ENCODE peak calls at places on chromosomes 12 and 14, in ten cellular contexts. Q, S, V, E, Z, W, J, T, D and B are unnamed samples.

GRCh38 chr12:96383991-96384390 is 16.2 kb downstream of the CDK17 start:
- DNase-seq in Q (no peak), Z (no peak), T (no peak), E (no peak), W (no peak), V (no peak), D (peak), J (no peak), S (peak), B (peak)

GRCh38 chr14:90553921-90554336 is 157.1 kb downstream of the CALM1 start:
- DNase-seq in V (no peak), T (no peak), E (peak), J (no peak), S (no peak), Z (no peak), D (no peak), W (no peak), Q (no peak), B (no peak)

GRCh38 chr12:12008931-12009611 is 61.7 kb upstream of the BCL2L14 start:
- DNase-seq in J (peak), T (no peak), W (peak), D (peak), V (peak), S (peak), Z (peak), E (no peak), Q (no peak), B (peak)

GRCh38 chr12:62767506-62767905 is 167.4 kb downstream of the PPM1H start:
- DNase-seq in W (peak), Z (peak), D (peak), V (no peak), J (no peak), E (no peak), S (peak), Q (peak), T (no peak), B (peak)

GRCh38 chr14:104240426-104241157 is 102.2 kb downstream of the KIF26A start:
- DNase-seq in Q (no peak), J (no peak), E (no peak), Z (no peak), D (no peak), T (peak), W (no peak), V (no peak), S (no peak), B (no peak)

GRCh38 chr12:27057543-27057942 is 24.8 kb downstream of the C12orf71 start:
- DNase-seq in J (no peak), Z (no peak), V (no peak), Q (no peak), S (no peak), D (no peak), E (no peak), W (peak), T (no peak), B (no peak)

GRCh38 chr12:107490000-107490399 is 195.6 kb upstream of the PWP1 start:
- DNase-seq in Z (no peak), E (no peak), S (no peak), V (no peak), D (no peak), T (no peak), W (no peak), Q (no peak), J (no peak), B (no peak)

GRCh38 chr12:57146925-57147640 is at the start of gene LRP1-AS:
- DNase-seq in J (no peak), S (no peak), W (no peak), D (no peak), Q (no peak), E (no peak), T (no peak), Z (no peak), V (no peak), B (no peak)

GRCh38 chr12:31238764-31239387 is 87.1 kb downstream of the SINHCAF start:
- DNase-seq in J (peak), E (no peak), Z (peak), T (peak), W (peak), V (peak), D (peak), S (peak), Q (no peak), B (peak)

GRCh38 chr12:108611884-108612415 is 14.1 kb upstream of the TMEM119 start:
- DNase-seq in Z (peak), J (no peak), S (peak), T (no peak), V (no peak), Q (peak), D (peak), E (no peak), W (peak), B (peak)

GRCh38 chr14:72793154-72793725 is 100.7 kb downstream of the DPF3 start:
- DNase-seq in J (no peak), W (no peak), D (no peak), Z (no peak), E (no peak), T (no peak), S (no peak), Q (no peak), V (no peak), B (no peak)

GRCh38 chr12:132965796-132966195 is 9.7 kb upstream of the ZNF605 start:
- DNase-seq in Q (no peak), V (no peak), T (no peak), Z (no peak), S (no peak), W (no peak), E (no peak), J (no peak), D (no peak), B (no peak)

GRCh38 chr14:105849933-105850626 is 323.7 kb downstream of the TMEM121 start:
- DNase-seq in T (no peak), V (no peak), D (no peak), E (no peak), W (no peak), Q (no peak), S (no peak), Z (no peak), J (no peak), B (no peak)

GRCh38 chr12:89238593-89238992 is 113.7 kb downstream of the DUSP6 start:
- DNase-seq in Z (no peak), V (no peak), D (no peak), S (no peak), J (no peak), Q (no peak), W (no peak), E (no peak), T (peak), B (no peak)

GRCh38 chr12:67241482-67241881 is 27.7 kb upstream of the CAND1 start:
- DNase-seq in J (no peak), T (no peak), Z (no peak), Q (no peak), W (peak), E (no peak), V (no peak), D (no peak), S (peak), B (peak)

GRCh38 chr14:95515080-95515489 is 1.4 kb downstream of the SYNE3 start:
- DNase-seq in D (peak), J (no peak), V (no peak), S (no peak), E (peak), T (peak), W (no peak), Z (no peak), Q (no peak), B (no peak)
- H3K4me3 ChIP-seq in D (peak), J (peak), V (peak), S (peak), E (no peak), T (peak), W (no peak), Z (peak), Q (peak), B (peak)

DNA sequence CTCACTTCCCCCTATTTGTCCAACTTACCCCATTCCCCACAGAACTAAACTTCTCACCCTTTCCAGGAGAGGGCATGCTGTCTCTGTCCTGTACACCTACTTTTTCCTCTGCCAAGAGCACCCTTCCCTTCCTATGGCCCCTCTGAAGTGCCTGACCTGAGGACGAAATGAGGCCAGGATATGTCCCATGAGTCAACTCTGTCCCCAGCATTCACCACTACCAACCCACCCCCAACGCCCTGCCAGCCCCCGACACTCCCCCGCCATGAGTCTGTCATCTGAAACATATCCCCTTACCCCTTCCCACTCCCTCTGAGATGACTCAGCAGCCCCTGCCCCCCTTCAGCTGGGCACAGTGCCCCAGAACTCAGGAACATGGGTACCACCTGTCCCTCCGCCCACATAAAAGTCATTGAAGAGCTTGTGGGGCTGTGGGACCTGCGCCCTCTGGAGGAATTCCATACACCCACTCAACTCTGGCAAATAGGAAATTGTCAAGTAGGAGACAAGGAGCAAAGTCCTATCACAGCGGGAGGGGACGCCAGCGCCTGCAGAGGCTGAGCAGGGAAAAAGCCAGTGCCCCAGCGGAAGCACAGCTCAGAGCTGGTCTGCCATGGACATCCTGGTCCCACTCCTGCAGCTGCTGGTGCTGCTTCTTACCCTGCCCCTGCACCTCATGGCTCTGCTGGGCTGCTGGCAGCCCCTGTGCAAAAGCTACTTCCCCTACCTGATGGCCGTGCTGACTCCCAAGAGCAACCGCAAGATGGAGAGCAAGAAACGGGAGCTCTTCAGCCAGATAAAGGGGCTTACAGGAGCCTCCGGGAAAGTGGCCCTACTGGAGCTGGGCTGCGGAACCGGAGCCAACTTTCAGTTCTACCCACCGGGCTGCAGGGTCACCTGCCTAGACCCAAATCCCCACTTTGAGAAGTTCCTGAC is 26.3 kb downstream of the ITGA7 start:
- DNase-seq in E (peak), S (peak), V (no peak), W (peak), J (no peak), Q (no peak), D (peak), T (peak), Z (peak), B (peak)
- TF ChIP-seq CTCF in E (peak), S (peak), V (no peak), W (peak), J (no peak), Q (peak), D (peak), T (peak), Z (peak), B (peak)

DNA sequence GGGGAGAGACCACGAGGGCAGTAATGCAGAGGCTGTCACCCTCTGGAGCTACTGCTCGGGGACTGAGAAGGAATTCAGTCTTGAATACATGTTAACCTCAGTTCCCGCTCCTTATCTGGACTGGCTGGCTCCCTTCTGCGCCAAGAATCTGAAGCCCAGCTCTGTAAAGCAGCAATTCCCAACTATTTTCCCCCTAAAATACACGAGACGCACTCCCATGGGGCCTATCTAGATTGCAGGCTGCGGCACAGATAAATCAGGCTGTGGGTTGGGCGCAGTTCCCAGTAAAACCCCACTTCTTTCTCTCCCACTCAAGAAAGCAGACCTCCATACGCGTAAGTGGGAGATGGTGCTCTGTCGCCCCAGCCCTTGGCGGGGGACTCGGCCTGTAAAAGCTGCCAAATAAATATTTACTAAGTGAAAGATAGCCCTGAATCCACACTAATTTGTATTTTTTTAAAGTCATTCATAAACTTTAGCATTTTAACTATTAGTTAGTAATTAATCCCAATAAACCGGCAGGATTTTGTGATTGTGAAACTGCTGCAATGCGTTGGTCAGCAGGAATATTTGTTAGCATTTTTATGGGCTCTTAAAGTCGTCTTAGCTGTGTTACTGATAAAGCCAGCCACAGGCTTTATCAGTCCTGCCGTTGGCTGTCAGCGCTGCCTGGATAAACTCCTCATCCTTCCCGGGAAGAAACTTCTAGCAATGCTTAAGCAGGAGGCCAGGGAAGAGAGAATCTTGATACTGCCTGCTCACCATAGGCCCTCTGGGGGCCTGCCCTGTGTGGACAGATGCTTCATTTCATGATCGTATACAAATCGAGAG is 17.8 kb downstream of the FBXL14 start:
- DNase-seq in S (peak), V (no peak), T (peak), J (no peak), D (peak), W (peak), Q (no peak), Z (peak), E (peak), B (peak)
- H3K4me3 ChIP-seq in S (no peak), V (no peak), T (peak), J (peak), D (no peak), W (no peak), Q (no peak), Z (no peak), E (no peak), B (peak)

DNA sequence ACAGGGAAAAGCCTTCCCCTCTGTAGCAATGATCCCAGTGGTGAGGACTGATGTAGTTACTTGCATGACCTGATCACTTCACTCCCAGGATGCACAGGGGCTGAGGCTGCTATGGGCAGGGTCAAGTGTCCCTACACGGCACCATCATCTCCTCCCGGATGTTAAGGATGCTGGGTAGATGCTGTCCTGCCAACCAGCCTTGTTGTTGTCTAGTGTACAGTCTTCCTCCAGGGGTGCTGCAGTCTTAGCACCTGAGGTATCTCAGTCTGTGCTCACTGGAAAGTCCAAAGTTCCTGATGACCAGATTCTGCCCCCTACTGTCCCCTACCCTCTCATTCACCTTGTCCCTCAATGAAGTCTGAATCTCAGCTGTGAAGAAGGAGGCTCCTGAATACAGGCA is 20.1 kb downstream of the CPM start:
- DNase-seq in Q (no peak), E (no peak), W (no peak), J (no peak), S (no peak), Z (no peak), T (no peak), D (no peak), V (no peak), B (no peak)
- TF ChIP-seq CTCF in Q (no peak), E (no peak), W (no peak), J (no peak), S (no peak), Z (no peak), T (no peak), D (no peak), V (no peak), B (no peak)

DNA sequence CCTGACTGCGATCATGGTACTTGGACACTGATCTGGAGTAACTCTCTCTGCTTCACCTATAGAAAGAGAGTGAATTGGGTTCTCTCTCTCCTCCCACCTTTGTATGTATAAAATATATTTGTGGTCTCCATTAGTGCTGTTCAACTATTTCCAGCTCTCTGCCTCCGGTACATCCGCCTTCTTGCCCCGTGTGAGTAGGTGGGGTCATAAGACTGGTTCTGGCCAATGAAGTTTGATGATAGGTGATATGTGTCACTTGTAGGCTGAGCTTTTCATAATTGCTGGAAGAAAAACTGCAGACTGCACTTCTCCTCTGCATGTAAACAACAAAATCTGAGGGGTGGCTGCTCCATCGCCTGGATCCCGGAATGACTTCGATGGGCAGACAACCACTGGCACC is 210.4 kb downstream of the EXOC5 start:
- DNase-seq in Z (no peak), V (no peak), S (no peak), Q (no peak), W (no peak), E (no peak), T (no peak), D (no peak), J (no peak), B (no peak)
- H3K4me3 ChIP-seq in Z (no peak), V (no peak), S (no peak), Q (no peak), W (no peak), E (no peak), T (no peak), D (no peak), J (no peak), B (no peak)

GRCh38 chr14:68362841-68363240 is 430.0 kb downstream of the ZFP36L1 start:
- DNase-seq in Q (no peak), V (no peak), Z (no peak), S (no peak), J (no peak), W (no peak), T (no peak), D (no peak), E (no peak), B (no peak)

GRCh38 chr14:68365228-68365627 is 427.6 kb downstream of the ZFP36L1 start:
- DNase-seq in E (no peak), V (no peak), S (peak), Q (no peak), Z (peak), D (peak), J (no peak), T (no peak), W (peak), B (peak)

GRCh38 chr14:68363841-68364711 is 428.8 kb downstream of the ZFP36L1 start:
- DNase-seq in T (peak), W (no peak), J (no peak), S (peak), D (peak), Q (no peak), V (no peak), Z (peak), E (peak), B (no peak)

GRCh38 chr14:68364823-68365222 is 428.0 kb downstream of the ZFP36L1 start:
- DNase-seq in E (no peak), V (no peak), T (no peak), W (no peak), J (peak), S (peak), Z (no peak), Q (no peak), D (no peak), B (no peak)

GRCh38 chr14:68363401-68363800 is 429.5 kb downstream of the ZFP36L1 start:
- DNase-seq in W (no peak), V (no peak), D (no peak), J (no peak), Z (no peak), Q (no peak), S (no peak), T (no peak), E (no peak), B (no peak)
- TF ChIP-seq CTCF in W (peak), V (no peak), D (no peak), J (no peak), Z (peak), Q (no peak), S (no peak), T (no peak), E (no peak), B (no peak)

GRCh38 chr12:22535038-22535437 is 9.3 kb downstream of the C2CD5 start:
- DNase-seq in W (no peak), Z (no peak), S (no peak), T (no peak), E (no peak), J (no peak), Q (no peak), V (no peak), D (no peak), B (no peak)

GRCh38 chr12:22538336-22538735 is 6.0 kb downstream of the C2CD5 start:
- DNase-seq in E (no peak), S (peak), T (no peak), D (no peak), J (no peak), Z (no peak), Q (no peak), W (peak), V (no peak), B (peak)

GRCh38 chr12:22539055-22539454 is 5.3 kb downstream of the C2CD5 start:
- DNase-seq in Z (no peak), J (no peak), V (no peak), D (no peak), S (no peak), Q (no peak), E (no peak), T (no peak), W (no peak), B (no peak)

GRCh38 chr12:22535478-22535877 is 8.9 kb downstream of the C2CD5 start:
- DNase-seq in W (no peak), D (no peak), Q (no peak), V (no peak), E (no peak), Z (no peak), S (no peak), J (no peak), T (no peak), B (no peak)

DNA sequence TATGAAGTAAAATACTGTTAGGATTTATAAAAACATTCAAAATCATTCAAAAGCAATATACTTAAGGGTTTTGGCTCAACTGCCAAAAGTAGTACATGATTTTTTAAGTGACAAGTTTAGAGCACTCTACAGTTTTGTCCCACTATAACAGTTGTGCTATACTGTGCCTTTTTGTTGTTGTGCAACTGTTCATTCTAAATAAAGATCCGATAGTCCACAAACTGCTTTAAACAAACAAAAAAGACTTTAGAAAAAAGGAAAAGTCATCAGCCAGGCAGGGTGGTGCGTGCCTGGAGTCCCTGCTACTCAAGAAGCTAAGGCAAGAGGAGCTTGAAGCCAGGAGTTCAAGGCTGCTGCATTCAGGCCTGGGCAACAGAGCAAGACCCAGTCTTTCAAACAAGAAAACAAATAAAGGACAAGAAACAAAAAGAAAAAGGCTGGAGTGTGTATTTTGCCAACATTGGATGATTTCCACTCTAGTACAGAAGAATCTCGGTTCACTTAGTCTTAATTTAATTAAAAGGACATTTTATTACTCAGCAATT is 7.3 kb downstream of the C2CD5 start:
- DNase-seq in D (no peak), Z (no peak), E (no peak), V (no peak), S (no peak), J (no peak), T (no peak), W (no peak), Q (no peak), B (no peak)
- H3K4me3 ChIP-seq in D (no peak), Z (no peak), E (no peak), V (no peak), S (no peak), J (no peak), T (no peak), W (no peak), Q (no peak), B (no peak)